ENCODE peak calls at places on chromosomes 1 and 21, in nine cellular contexts. M is HCT116; G is SJSA1; L is T-helper 22 cell; J is C1 segment of cervical spinal cord; X is NCI-H748 treated with DMSO at 0.1 percent for 48 hours; A is mucosa of gallbladder; P is non-pigmented ciliary epithelial cell; N is CD4-positive, alpha-beta memory T cell. B is an unnamed sample.

GRCh38 chr21:39000496-39000895 is 182.8 kb downstream of the PSMG1 start:
- DNase-seq in M (no peak), G (peak), L (no peak), J (no peak), X (no peak), A (no peak), P (no peak), N (no peak), B (peak)

GRCh38 chr1:156357977-156358376 is 11.0 kb upstream of the RHBG start:
- DNase-seq in M (no peak), G (no peak), L (no peak), J (no peak), X (no peak), A (no peak), P (no peak), N (no peak), B (no peak)

GRCh38 chr21:28938726-28939125 is 54.0 kb downstream of the LTN1 start:
- DNase-seq in M (no peak), G (no peak), L (no peak), J (no peak), X (no peak), A (no peak), P (no peak), N (no peak), B (no peak)

GRCh38 chr1:85579619-85580018 is 942 bp upstream of the CCN1 start:
- DNase-seq in M (no peak), G (peak), L (no peak), J (no peak), X (no peak), A (no peak), P (no peak), N (no peak), B (peak)

GRCh38 chr1:2368053-2368744 is 23.2 kb downstream of the MORN1 start:
- DNase-seq in M (no peak), G (no peak), L (no peak), J (no peak), X (no peak), A (no peak), P (no peak), N (no peak), B (no peak)

GRCh38 chr1:11453742-11454442 is 25.1 kb upstream of the DISP3 start:
- DNase-seq in M (no peak), G (no peak), L (no peak), J (no peak), X (no peak), A (no peak), P (no peak), N (no peak), B (no peak)

GRCh38 chr1:216422821-216423529 is at the start of gene USH2A:
- DNase-seq in M (no peak), G (no peak), L (no peak), J (no peak), X (peak), A (no peak), P (no peak), N (no peak), B (no peak)

GRCh38 chr1:43805340-43805739 is 98.0 kb downstream of the ST3GAL3 start:
- DNase-seq in M (no peak), G (no peak), L (no peak), J (no peak), X (no peak), A (no peak), P (no peak), N (no peak), B (no peak)

GRCh38 chr21:46559291-46559983 is 45.4 kb downstream of the S100B start:
- DNase-seq in M (no peak), G (no peak), L (peak), J (no peak), X (no peak), A (no peak), P (no peak), N (peak), B (no peak)